ENCODE peak calls at places on chromosome 11, in nine cellular contexts. P, T, R, G, B, L, C, E and Y are unnamed samples.

GRCh38 chr11:11895672-11896071 is 53.9 kb downstream of the USP47 start:
- DNase-seq in P (no peak), T (no peak), R (no peak), G (no peak), B (no peak), L (no peak), C (peak), E (no peak), Y (no peak)

GRCh38 chr11:116930586-116930985 is 93.2 kb upstream of the APOA1 start:
- DNase-seq in P (no peak), T (no peak), R (no peak), G (no peak), B (no peak), L (no peak), C (no peak), E (no peak), Y (no peak)

GRCh38 chr11:84105148-84105547 is 819.0 kb upstream of the CCDC90B start:
- DNase-seq in P (no peak), T (no peak), R (no peak), G (no peak), B (no peak), L (no peak), C (no peak), E (no peak), Y (no peak)

GRCh38 chr11:72672839-72673238 is 1.4 kb downstream of the PDE2A start:
- DNase-seq in P (no peak), T (no peak), R (no peak), G (no peak), B (no peak), L (no peak), C (no peak), E (no peak), Y (no peak)

GRCh38 chr11:94525933-94526332 is 13.7 kb downstream of the C11orf97 start:
- DNase-seq in P (no peak), T (peak), R (peak), G (peak), B (peak), L (peak), C (peak), E (no peak), Y (no peak)

GRCh38 chr11:313787-314547 is at the start of gene IFITM1:
- DNase-seq in P (no peak), T (peak), R (no peak), G (no peak), B (no peak), L (peak), C (peak), E (no peak), Y (no peak)

GRCh38 chr11:1744879-1745700 is 5.3 kb downstream of the IFITM10 start:
- DNase-seq in P (no peak), T (no peak), R (no peak), G (peak), B (no peak), L (no peak), C (no peak), E (no peak), Y (no peak)

GRCh38 chr11:68827733-68828132 is 14.0 kb downstream of the CPT1A start:
- DNase-seq in P (no peak), T (no peak), R (no peak), G (no peak), B (no peak), L (no peak), C (no peak), E (no peak), Y (peak)

GRCh38 chr11:46391578-46392420 is at the start of gene CHRM4:
- DNase-seq in P (peak), T (no peak), R (no peak), G (no peak), B (peak), L (no peak), C (peak), E (no peak), Y (peak)

GRCh38 chr11:96218013-96218412 is 125.0 kb downstream of the MAML2 start:
- DNase-seq in P (no peak), T (no peak), R (no peak), G (no peak), B (no peak), L (no peak), C (no peak), E (no peak), Y (no peak)

GRCh38 chr11:103648670-103649400 is 387.6 kb upstream of the DDI1 start:
- DNase-seq in P (no peak), T (no peak), R (no peak), G (no peak), B (no peak), L (no peak), C (peak), E (no peak), Y (peak)

GRCh38 chr11:44363116-44363515 is 53.2 kb upstream of the ALX4 start:
- DNase-seq in P (no peak), T (no peak), R (no peak), G (no peak), B (no peak), L (no peak), C (no peak), E (no peak), Y (no peak)

GRCh38 chr11:10778217-10778970 is 27.3 kb downstream of the CTR9 start:
- DNase-seq in P (no peak), T (peak), R (peak), G (peak), B (peak), L (no peak), C (peak), E (no peak), Y (no peak)

GRCh38 chr11:65204646-65205601 is 23.2 kb downstream of the CAPN1 start:
- DNase-seq in P (peak), T (peak), R (peak), G (peak), B (no peak), L (no peak), C (peak), E (no peak), Y (peak)

GRCh38 chr11:75403037-75403436 is 3.7 kb downstream of the RPS3 start:
- DNase-seq in P (no peak), T (no peak), R (no peak), G (no peak), B (no peak), L (no peak), C (no peak), E (no peak), Y (no peak)
- TF ChIP-seq POLR2A in P (no peak), T (no peak), R (no peak), G (no peak), B (no peak), L (no peak), C (no peak), E (no peak), Y (peak)

GRCh38 chr11:86069408-86070086 is 663 bp upstream of the PICALM start:
- DNase-seq in P (peak), T (peak), R (peak), G (no peak), B (peak), L (peak), C (peak), E (peak), Y (no peak)
- TF ChIP-seq POLR2A in P (peak), T (no peak), R (no peak), G (no peak), B (peak), L (no peak), C (peak), E (no peak), Y (peak)

GRCh38 chr11:14520902-14521151 is 641 bp upstream of the PSMA1 start:
- DNase-seq in P (no peak), T (no peak), R (no peak), G (no peak), B (no peak), L (no peak), C (no peak), E (no peak), Y (no peak)

GRCh38 chr11:14522245-14522644 is 2.1 kb upstream of the PSMA1 start:
- DNase-seq in P (no peak), T (no peak), R (no peak), G (no peak), B (no peak), L (no peak), C (no peak), E (no peak), Y (no peak)

GRCh38 chr11:14519692-14520085 is 497 bp downstream of the PSMA1 start:
- DNase-seq in P (no peak), T (no peak), R (no peak), G (no peak), B (no peak), L (no peak), C (peak), E (no peak), Y (peak)

GRCh38 chr11:14518820-14519219 is 1.4 kb downstream of the PSMA1 start:
- DNase-seq in P (no peak), T (no peak), R (no peak), G (no peak), B (no peak), L (no peak), C (no peak), E (no peak), Y (peak)

DNA sequence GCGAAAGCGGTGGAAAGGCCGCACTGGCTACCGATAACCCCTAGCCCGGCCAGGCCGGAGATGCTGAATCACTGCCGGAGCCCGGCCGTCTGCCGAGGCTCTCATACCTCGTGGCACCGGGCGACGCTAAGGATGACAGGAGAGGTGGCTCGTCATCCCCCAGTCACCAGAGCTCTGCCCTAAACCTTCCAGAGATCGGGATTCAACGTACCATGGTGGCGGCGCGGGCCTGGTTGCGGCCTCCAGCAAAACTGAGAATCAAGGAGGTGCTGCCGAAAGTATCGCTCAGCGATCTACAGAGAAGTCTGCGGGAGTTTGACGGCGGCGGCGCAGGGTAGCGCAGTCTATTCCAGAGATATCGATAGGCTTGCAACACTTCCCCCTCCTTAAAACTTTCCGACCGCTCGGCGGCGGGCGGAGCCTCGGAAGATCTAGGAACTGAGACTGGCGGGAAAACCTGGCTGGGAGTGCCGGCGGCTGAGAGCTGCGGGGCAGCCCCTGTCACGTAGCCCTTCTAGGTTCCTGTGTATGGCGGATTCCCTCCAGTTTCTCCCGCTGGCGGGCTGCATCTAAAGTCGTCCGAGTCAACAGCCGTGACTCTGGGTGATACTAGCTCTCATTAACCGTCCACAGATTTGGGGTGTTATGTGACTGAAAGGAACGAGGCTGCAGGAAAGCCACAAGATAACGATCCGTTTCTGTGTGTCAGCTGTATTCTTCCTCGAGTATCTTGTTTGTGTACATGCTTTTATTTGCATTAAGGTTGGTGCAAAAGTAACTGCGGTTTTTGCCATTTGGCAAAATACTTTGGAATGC is at the start of gene PSMA1:
- DNase-seq in P (peak), T (peak), R (peak), G (peak), B (peak), L (peak), C (peak), E (peak), Y (peak)
- TF ChIP-seq POLR2A in P (peak), T (peak), R (peak), G (no peak), B (peak), L (peak), C (peak), E (peak), Y (peak)

DNA sequence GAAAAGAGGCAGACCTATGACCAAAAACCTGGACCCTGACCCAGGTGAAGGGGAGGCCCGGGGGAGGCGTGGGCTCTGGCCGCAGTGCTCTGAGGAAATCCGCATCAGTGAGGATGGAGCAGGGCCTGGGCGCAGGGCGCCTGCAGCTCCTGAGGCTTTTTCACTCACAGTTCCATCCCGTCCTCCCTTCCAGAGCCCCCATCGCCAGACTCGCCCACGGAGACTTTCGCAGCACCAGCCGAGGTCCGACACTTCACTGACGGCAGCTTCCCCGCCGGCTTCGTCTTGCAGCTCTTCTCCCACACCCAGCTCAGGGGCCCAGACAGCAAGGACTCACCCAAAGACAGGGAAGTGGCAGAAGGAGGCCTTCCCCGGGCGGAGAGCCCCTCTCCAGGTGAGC is 5.4 kb downstream of the SPINDOC start:
- DNase-seq in P (no peak), T (no peak), R (no peak), G (no peak), B (no peak), L (no peak), C (no peak), E (no peak), Y (no peak)
- TF ChIP-seq POLR2A in P (no peak), T (no peak), R (no peak), G (no peak), B (no peak), L (no peak), C (no peak), E (no peak), Y (no peak)